ENCODE peak calls at places on chromosomes 1 and 21, in seven cellular contexts. J, E, B, Y, F, Z and W are unnamed samples.

GRCh38 chr1:168159251-168159650 is 19.5 kb upstream of the TIPRL start:
- DNase-seq in E (no peak), Y (no peak), B (no peak), J (no peak), F (no peak), Z (no peak), W (no peak)

GRCh38 chr1:15965228-15965767 is 10.6 kb downstream of the ZBTB17 start:
- DNase-seq in Z (no peak), F (no peak), Y (no peak), J (no peak), B (no peak), E (no peak), W (no peak)

GRCh38 chr1:51237714-51238403 is 1.8 kb downstream of the RNF11 start:
- DNase-seq in B (no peak), J (no peak), E (no peak), Z (no peak), Y (peak), F (peak), W (no peak)

GRCh38 chr1:6962956-6963915 is 178.0 kb downstream of the CAMTA1 start:
- DNase-seq in F (peak), J (peak), B (peak), E (no peak), Z (peak), Y (no peak), W (no peak)

GRCh38 chr1:241702436-241702835 is 50.4 kb downstream of the WDR64 start:
- DNase-seq in F (no peak), E (no peak), B (no peak), Z (no peak), J (no peak), Y (no peak), W (no peak)

GRCh38 chr21:43684424-43684823 is 25.1 kb downstream of the RRP1B start:
- DNase-seq in B (no peak), J (no peak), Y (no peak), E (no peak), Z (no peak), F (no peak), W (no peak)

GRCh38 chr1:147924813-147925212 is 3.4 kb upstream of the GPR89B start:
- DNase-seq in B (no peak), Z (no peak), E (no peak), F (no peak), Y (no peak), J (no peak), W (no peak)

GRCh38 chr1:5678759-5679158 is 313.5 kb downstream of the NPHP4 start:
- DNase-seq in F (no peak), E (no peak), Y (no peak), J (no peak), B (no peak), Z (no peak), W (no peak)

GRCh38 chr1:209692745-209693504 is 11.7 kb upstream of the HSD11B1 start:
- DNase-seq in Z (peak), J (peak), B (peak), F (peak), E (no peak), Y (peak), W (peak)

GRCh38 chr1:221911714-221912113 is 169.8 kb upstream of the DUSP10 start:
- DNase-seq in J (no peak), Z (no peak), F (no peak), E (no peak), Y (no peak), B (no peak), W (no peak)

GRCh38 chr1:54982739-54983138 is 2.3 kb downstream of the TMEM61 start:
- DNase-seq in Y (no peak), F (no peak), J (no peak), B (no peak), Z (peak), E (no peak), W (peak)

GRCh38 chr1:174007846-174008245 is 14.3 kb downstream of the RC3H1 start:
- DNase-seq in Z (no peak), F (no peak), B (no peak), E (no peak), J (no peak), Y (no peak), W (no peak)

GRCh38 chr1:6316240-6317100 is 55.6 kb upstream of the GPR153 start:
- DNase-seq in J (no peak), Z (no peak), F (no peak), E (no peak), B (no peak), Y (no peak), W (no peak)

GRCh38 chr1:27395441-27396195 is 3.2 kb downstream of the GPR3 start:
- DNase-seq in F (peak), J (peak), B (peak), E (no peak), Y (peak), Z (peak), W (peak)

GRCh38 chr1:5099018-5099417 is 444.6 kb downstream of the AJAP1 start:
- DNase-seq in Z (no peak), J (no peak), E (peak), Y (no peak), F (no peak), B (no peak), W (no peak)

GRCh38 chr1:153032677-153033308 is 1.8 kb downstream of the SPRR1B start:
- DNase-seq in B (peak), J (no peak), Z (peak), F (peak), E (no peak), Y (no peak), W (no peak)

GRCh38 chr1:53639251-53639721 is 99.7 kb downstream of the GLIS1 start:
- DNase-seq in F (peak), Z (no peak), Y (no peak), B (peak), J (peak), E (no peak), W (no peak)

GRCh38 chr21:38300180-38300579 is 43.4 kb downstream of the KCNJ15 start:
- DNase-seq in J (no peak), E (no peak), Z (no peak), Y (no peak), F (no peak), B (no peak), W (no peak)

GRCh38 chr1:110136911-110137310 is 13.4 kb upstream of the SLC6A17 start:
- DNase-seq in J (peak), Y (no peak), F (peak), B (no peak), Z (peak), E (no peak), W (no peak)

GRCh38 chr1:27589841-27590426 is 14.0 kb downstream of the AHDC1 start:
- DNase-seq in Z (peak), B (no peak), E (no peak), J (no peak), F (no peak), Y (no peak), W (no peak)

GRCh38 chr1:58528518-58528917 is 18.0 kb downstream of the OMA1 start:
- DNase-seq in Z (no peak), Y (no peak), F (no peak), J (no peak), E (no peak), B (no peak), W (no peak)

GRCh38 chr1:218433744-218434143 is 88.6 kb downstream of the TGFB2 start:
- DNase-seq in E (no peak), F (no peak), J (no peak), Z (no peak), B (no peak), Y (no peak), W (no peak)

GRCh38 chr1:38578444-38578951 is 281.1 kb downstream of the RRAGC start:
- DNase-seq in B (no peak), Y (no peak), Z (no peak), J (no peak), E (no peak), F (peak), W (no peak)

GRCh38 chr21:31204801-31205200 is 139.3 kb downstream of the TIAM1 start:
- DNase-seq in B (no peak), Z (peak), Y (no peak), F (no peak), E (no peak), J (no peak), W (no peak)

GRCh38 chr1:157490337-157491165 is 61.8 kb downstream of the FCRL5 start:
- DNase-seq in Z (peak), B (peak), E (no peak), Y (peak), F (peak), J (peak), W (peak)

GRCh38 chr1:3295846-3296245 is 158.6 kb upstream of the ARHGEF16 start:
- DNase-seq in B (no peak), E (no peak), Y (no peak), Z (no peak), J (no peak), F (no peak), W (no peak)

GRCh38 chr1:184214128-184214527 is 162.6 kb downstream of the TSEN15 start:
- DNase-seq in E (peak), F (no peak), J (no peak), Z (no peak), B (no peak), Y (no peak), W (no peak)

GRCh38 chr1:29981586-29982239 is 741.7 kb downstream of the MATN1 start:
- DNase-seq in Y (no peak), B (no peak), E (peak), Z (no peak), J (no peak), F (peak), W (no peak)

GRCh38 chr1:11788549-11789053 is 17.2 kb downstream of the MTHFR start:
- DNase-seq in J (no peak), Z (no peak), B (no peak), Y (no peak), E (no peak), F (no peak), W (no peak)

GRCh38 chr1:232111616-232112015 is 485.0 kb downstream of the DISC1 start:
- DNase-seq in Y (no peak), F (no peak), Z (no peak), J (no peak), E (no peak), B (no peak), W (no peak)

GRCh38 chr1:190277116-190277515 is 200.5 kb downstream of the BRINP3 start:
- DNase-seq in E (no peak), B (no peak), J (no peak), Y (no peak), Z (no peak), F (peak), W (no peak)

GRCh38 chr1:164787834-164788231 is 228.8 kb downstream of the PBX1 start:
- DNase-seq in J (no peak), Y (peak), B (no peak), E (no peak), Z (no peak), F (peak), W (no peak)

GRCh38 chr1:178727014-178727895 is 2.2 kb downstream of the RALGPS2 start:
- DNase-seq in Z (no peak), E (no peak), J (no peak), B (no peak), F (no peak), Y (no peak), W (no peak)

GRCh38 chr1:234139966-234140365 is 233.3 kb upstream of the COA6 start:
- DNase-seq in J (no peak), Y (no peak), F (no peak), Z (no peak), B (no peak), E (peak), W (no peak)

GRCh38 chr21:41766883-41767605 is at the start of gene RIPK4:
- DNase-seq in Y (peak), B (no peak), J (peak), F (peak), Z (peak), E (no peak), W (peak)

GRCh38 chr1:236167154-236167553 is 24.8 kb downstream of the GPR137B start:
- DNase-seq in J (no peak), B (no peak), Z (no peak), Y (no peak), F (no peak), E (no peak), W (no peak)

GRCh38 chr1:187842406-187843165 is 1013.8 kb downstream of the PLA2G4A start:
- DNase-seq in B (no peak), Y (no peak), F (peak), E (no peak), J (no peak), Z (no peak), W (no peak)

GRCh38 chr1:5980314-5981008 is 11.8 kb downstream of the NPHP4 start:
- DNase-seq in E (no peak), J (no peak), Z (peak), F (peak), B (peak), Y (no peak), W (no peak)

GRCh38 chr1:54289939-54290233 is 89.9 kb downstream of the MRPL37 start:
- DNase-seq in Z (no peak), F (no peak), B (no peak), J (no peak), E (no peak), Y (no peak), W (no peak)

GRCh38 chr1:116474921-116475849 is 95.6 kb downstream of the CD58 start:
- DNase-seq in Z (no peak), Y (no peak), J (peak), B (no peak), F (no peak), E (no peak), W (no peak)

DNA sequence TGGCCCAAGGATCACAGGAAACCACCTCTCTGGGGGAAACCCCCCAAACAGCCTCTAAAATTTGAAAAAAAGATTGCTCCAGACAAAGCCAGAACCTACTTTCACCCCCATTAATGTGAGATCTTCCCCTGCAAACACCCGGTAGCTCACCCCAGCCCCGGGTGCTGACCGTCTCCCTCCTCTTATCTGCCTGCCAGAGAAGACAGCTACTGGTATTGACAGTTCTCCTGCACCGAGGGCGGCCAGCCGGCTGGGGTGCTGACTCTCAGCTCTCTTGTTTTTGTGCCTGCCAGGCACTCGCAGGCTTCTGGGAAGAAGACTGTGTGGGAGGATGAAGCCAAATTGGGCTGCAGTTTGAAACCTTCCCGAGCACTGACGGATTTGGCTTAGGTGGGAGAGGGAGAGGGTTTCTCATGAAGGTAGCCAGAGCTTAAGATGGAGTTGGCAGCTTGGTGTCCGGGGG is 48.2 kb downstream of the RASSF5 start:
- DNase-seq in B (peak), E (no peak), Z (no peak), J (no peak), F (peak), Y (no peak), W (peak)
- TF ChIP-seq POLR2AphosphoS5 in B (peak), E (no peak), Z (no peak), J (no peak), F (no peak), Y (no peak), W (no peak)

GRCh38 chr1:205300149-205300548 is 21.4 kb downstream of the NUAK2 start:
- DNase-seq in E (no peak), J (no peak), Z (no peak), B (no peak), F (no peak), Y (no peak), W (no peak)

GRCh38 chr1:205294914-205295310 is 26.6 kb downstream of the NUAK2 start:
- DNase-seq in E (no peak), Z (no peak), Y (no peak), F (no peak), J (no peak), B (no peak), W (no peak)

GRCh38 chr1:205301220-205301821 is 20.2 kb downstream of the NUAK2 start:
- DNase-seq in B (no peak), J (peak), Y (peak), F (peak), E (no peak), Z (no peak), W (peak)

GRCh38 chr1:205296154-205296553 is 25.4 kb downstream of the NUAK2 start:
- DNase-seq in Z (no peak), J (no peak), E (no peak), B (no peak), F (no peak), Y (no peak), W (no peak)

GRCh38 chr1:205298191-205298994 is 23.2 kb downstream of the NUAK2 start:
- DNase-seq in Z (no peak), B (no peak), J (no peak), Y (no peak), E (no peak), F (peak), W (no peak)
- H3K4me3 ChIP-seq in Z (no peak), B (no peak), J (no peak), Y (no peak), E (no peak), F (no peak), W (no peak)

GRCh38 chr1:180262628-180263488 is 32.8 kb downstream of the LHX4 start:
- DNase-seq in Y (no peak), J (no peak), F (no peak), E (no peak), B (no peak), Z (no peak), W (no peak)
- TF ChIP-seq POLR2AphosphoS5 in Y (no peak), J (no peak), F (no peak), E (no peak), B (no peak), Z (no peak), W (no peak)

GRCh38 chr1:93148001-93148400 is 32.2 kb downstream of the TMED5 start:
- DNase-seq in Z (no peak), E (no peak), Y (no peak), F (no peak), J (no peak), B (no peak), W (no peak)

GRCh38 chr1:93154898-93155297 is 25.3 kb downstream of the TMED5 start:
- DNase-seq in Y (no peak), F (no peak), Z (no peak), E (no peak), B (no peak), J (no peak), W (no peak)

GRCh38 chr1:93152835-93153234 is 27.4 kb downstream of the TMED5 start:
- DNase-seq in J (no peak), Y (no peak), F (no peak), B (no peak), Z (no peak), E (no peak), W (no peak)

GRCh38 chr1:93150729-93151128 is 29.5 kb downstream of the TMED5 start:
- DNase-seq in Y (no peak), E (no peak), F (no peak), Z (no peak), J (no peak), B (no peak), W (no peak)

DNA sequence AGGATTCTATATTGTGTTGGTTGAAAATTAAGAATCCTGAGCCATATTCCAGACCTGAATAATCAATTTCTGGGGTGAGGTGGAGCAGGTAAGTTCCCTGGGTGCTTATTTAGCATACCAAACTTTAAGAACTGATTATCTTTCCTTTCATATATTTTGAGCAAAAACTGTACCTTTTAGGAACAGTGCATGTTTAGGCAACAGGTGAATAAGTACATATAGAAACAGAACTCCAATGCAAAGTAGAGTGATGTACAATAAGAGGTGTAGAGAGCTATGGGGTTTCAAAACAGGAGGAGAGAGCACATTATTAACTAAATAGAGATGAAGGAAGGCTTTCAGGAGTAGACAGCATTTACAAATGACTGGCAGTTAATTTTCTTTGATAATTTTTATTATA is 28.7 kb downstream of the TMED5 start:
- DNase-seq in Z (no peak), F (no peak), B (no peak), E (no peak), J (no peak), Y (no peak), W (no peak)
- H3K4me3 ChIP-seq in Z (no peak), F (no peak), B (no peak), E (no peak), J (no peak), Y (no peak), W (no peak)

GRCh38 chr1:9823943-9824701 is at the start of gene CLSTN1:
- DNase-seq in Z (peak), F (peak), E (no peak), J (peak), Y (peak), B (peak), W (peak)

GRCh38 chr1:9826616-9827015 is 2.9 kb upstream of the CLSTN1 start:
- DNase-seq in E (no peak), F (no peak), J (no peak), Y (no peak), Z (no peak), B (peak), W (no peak)

GRCh38 chr1:9826087-9826486 is 2.3 kb upstream of the CLSTN1 start:
- DNase-seq in Z (no peak), E (no peak), B (no peak), Y (no peak), J (no peak), F (no peak), W (no peak)

GRCh38 chr1:9824702-9825089 is 931 bp upstream of the CLSTN1 start:
- DNase-seq in B (no peak), F (no peak), J (no peak), Y (no peak), E (no peak), Z (no peak), W (no peak)

GRCh38 chr1:9825101-9826074 is 1.6 kb upstream of the CLSTN1 start:
- DNase-seq in Y (peak), E (no peak), F (peak), Z (no peak), B (peak), J (peak), W (peak)
- TF ChIP-seq POLR2AphosphoS5 in Y (peak), E (peak), F (no peak), Z (no peak), B (no peak), J (no peak), W (peak)

GRCh38 chr1:207428783-207429182 is 25.3 kb upstream of the CR2 start:
- DNase-seq in Z (no peak), J (no peak), Y (no peak), F (no peak), B (no peak), E (no peak), W (no peak)

GRCh38 chr1:207423560-207424292 is 30.4 kb upstream of the CR2 start:
- DNase-seq in F (peak), Z (no peak), E (no peak), J (no peak), B (no peak), Y (no peak), W (no peak)

GRCh38 chr1:207421078-207421477 is 33.0 kb upstream of the CR2 start:
- DNase-seq in E (no peak), Y (no peak), J (no peak), B (no peak), Z (no peak), F (no peak), W (no peak)

GRCh38 chr1:207427832-207428231 is 26.3 kb upstream of the CR2 start:
- DNase-seq in Y (no peak), Z (no peak), E (no peak), F (no peak), J (no peak), B (no peak), W (no peak)

GRCh38 chr1:207424570-207425131 is 29.5 kb upstream of the CR2 start:
- DNase-seq in E (no peak), Z (no peak), F (peak), J (no peak), Y (no peak), B (no peak), W (no peak)
- H3K4me3 ChIP-seq in E (no peak), Z (no peak), F (no peak), J (no peak), Y (no peak), B (no peak), W (no peak)

DNA sequence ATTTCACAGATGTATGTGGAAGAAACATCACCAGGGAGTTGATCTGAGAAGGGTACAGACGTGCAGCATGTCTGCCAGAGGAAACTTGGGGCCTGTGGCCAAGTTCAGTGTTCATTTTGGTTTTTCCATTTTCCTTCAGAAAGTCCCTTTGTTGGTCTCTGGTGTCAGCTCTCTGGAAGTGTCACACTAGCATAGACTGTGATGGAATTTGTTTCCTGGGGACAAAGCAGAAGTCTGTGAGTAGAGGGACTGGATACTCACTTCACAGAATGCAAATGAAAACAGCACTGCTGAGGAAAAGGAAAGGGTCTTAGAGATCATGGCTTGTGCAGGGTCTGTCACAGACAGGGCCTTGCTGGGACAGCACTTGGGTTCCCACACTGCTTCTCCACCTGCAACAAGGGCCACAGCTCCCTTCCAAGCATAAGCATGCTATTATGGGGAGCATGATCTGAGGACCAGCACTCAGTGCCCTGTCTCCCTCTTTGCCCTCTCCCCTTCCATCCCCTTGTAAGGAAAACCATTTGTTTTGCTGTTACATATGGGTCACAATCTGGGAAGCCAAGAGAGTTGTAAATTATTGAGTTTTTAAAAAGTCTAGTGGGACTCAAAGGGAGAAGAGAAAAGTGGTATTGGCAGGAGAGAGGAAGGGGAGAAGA is 31.4 kb upstream of the CD84 start:
- DNase-seq in J (no peak), B (no peak), Y (no peak), E (no peak), Z (no peak), F (no peak), W (no peak)
- TF ChIP-seq POLR2AphosphoS5 in J (no peak), B (no peak), Y (no peak), E (no peak), Z (no peak), F (no peak), W (no peak)